ENCODE peak calls at places on chromosomes 3 and 15, in four cellular contexts. K is HepG2, G is K562, T is GM12878. A is an unnamed sample.

GRCh38 chr3:150254199-150254786 is 153.8 kb upstream of the TSC22D2 start:
- DNase-seq in T (no peak), K (no peak), G (no peak), A (no peak)

GRCh38 chr3:14472471-14473351 is 67.4 kb downstream of the GRIP2 start:
- DNase-seq in G (no peak), T (no peak), K (peak; percentile 20), A (no peak)

GRCh38 chr3:52143156-52143555 is 11.1 kb downstream of the POC1A start:
- DNase-seq in G (no peak), K (no peak), T (no peak), A (no peak)

GRCh38 chr3:194370753-194371152 is 1.2 kb upstream of the LRRC15 start:
- DNase-seq in K (no peak), T (no peak), G (no peak), A (no peak)

GRCh38 chr15:76799760-76800159 is 105.4 kb downstream of the SCAPER start:
- DNase-seq in K (no peak), T (no peak), G (peak; percentile 16), A (no peak)

GRCh38 chr3:29346828-29347227 is 66.0 kb downstream of the RBMS3 start:
- DNase-seq in K (no peak), G (no peak), T (no peak), A (no peak)

GRCh38 chr3:50674349-50675178 is at the start of gene DOCK3:
- DNase-seq in K (no peak), G (peak; percentile 47), T (no peak), A (peak; percentile 84)

GRCh38 chr15:41230345-41230649 is 260 bp downstream of the EXD1 start:
- DNase-seq in T (no peak), G (no peak), K (no peak), A (no peak)

GRCh38 chr15:24054547-24055245 is 367.6 kb upstream of the NDN start:
- DNase-seq in G (no peak), K (no peak), T (no peak), A (no peak)

GRCh38 chr15:39318231-39318630 is 262.6 kb upstream of the THBS1 start:
- DNase-seq in T (no peak), K (no peak), G (no peak), A (no peak)

GRCh38 chr3:127192576-127193232 is at the start of gene PRR23E:
- DNase-seq in G (no peak), T (no peak), K (no peak), A (no peak)

GRCh38 chr3:30548605-30549004 is 57.8 kb upstream of the TGFBR2 start:
- DNase-seq in K (no peak), T (no peak), G (peak; percentile 20), A (peak; percentile 62)

GRCh38 chr3:125416235-125416634 is 41.1 kb upstream of the ZNF148 start:
- DNase-seq in G (no peak), T (no peak), K (no peak), A (no peak)

GRCh38 chr15:73335471-73335870 is 33.3 kb downstream of the HCN4 start:
- DNase-seq in T (no peak), K (no peak), G (no peak), A (no peak)

GRCh38 chr3:36736327-36736726 is 28.0 kb downstream of the DCLK3 start:
- DNase-seq in T (no peak), G (no peak), K (no peak), A (no peak)

GRCh38 chr3:112043621-112044201 is 9.2 kb downstream of the TMPRSS7 start:
- DNase-seq in T (peak; percentile 8), K (peak; percentile 62), G (peak; percentile 58), A (peak; percentile 80)

GRCh38 chr15:87816811-87817210 is 439.7 kb downstream of the NTRK3 start:
- DNase-seq in T (no peak), G (no peak), K (no peak), A (no peak)

GRCh38 chr3:180855364-180855763 is 57.1 kb upstream of the FXR1 start:
- DNase-seq in K (peak; percentile 23), G (no peak), T (no peak), A (peak; percentile 8)

GRCh38 chr3:133927543-133928066 is 31.9 kb upstream of the RAB6B start:
- DNase-seq in G (peak; percentile 70), K (no peak), T (no peak), A (peak; percentile 87)

GRCh38 chr3:134476977-134477376 is 8.8 kb downstream of the ANAPC13 start:
- DNase-seq in T (no peak), K (no peak), G (no peak), A (no peak)

GRCh38 chr3:141992512-141992911 is 116.1 kb downstream of the ATP1B3 start:
- DNase-seq in T (peak; percentile 35), K (no peak), G (no peak), A (no peak)

GRCh38 chr3:51340989-51341636 is 44.0 kb upstream of the MANF start:
- DNase-seq in T (no peak), G (no peak), K (peak; percentile 14), A (no peak)

GRCh38 chr15:99341786-99342185 is 90.5 kb downstream of the LRRC28 start:
- DNase-seq in G (no peak), T (no peak), K (no peak), A (no peak)

GRCh38 chr3:109685084-109686079 is 348.0 kb upstream of the DPPA4 start:
- DNase-seq in K (no peak), G (no peak), T (no peak), A (no peak)

GRCh38 chr15:95259513-95259912 is 1028.2 kb downstream of the MCTP2 start:
- DNase-seq in K (peak; percentile 35), G (peak; percentile 85), T (peak; percentile 47), A (peak; percentile 76)

DNA sequence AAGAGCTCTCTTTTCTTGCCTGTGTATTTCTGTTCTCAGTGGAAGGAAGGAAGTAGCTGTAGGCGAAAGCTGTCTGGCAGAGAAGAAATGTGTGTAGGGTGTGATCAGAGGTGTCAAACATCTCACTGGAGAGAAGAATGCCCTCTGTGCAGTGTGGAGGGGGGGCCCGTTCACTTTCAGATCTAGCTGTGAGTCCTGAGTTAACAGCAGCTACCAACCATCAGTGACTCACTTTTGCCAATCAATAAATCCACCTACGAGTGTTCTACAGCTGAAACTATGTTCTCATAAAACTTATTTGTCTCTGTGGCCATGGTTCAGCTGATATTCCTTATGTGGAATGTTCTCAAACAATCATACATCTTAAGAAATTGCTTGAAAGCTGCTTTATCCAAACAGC is 103.7 kb downstream of the FRMD4B start:
- DNase-seq in G (no peak), T (no peak), K (no peak), A (no peak)
- TF ChIP-seq TARDBP in G (no peak), T (no peak), K (no peak), A (no peak)

GRCh38 chr3:185460719-185461350 is 38.0 kb downstream of the TMEM41A start:
- DNase-seq in K (no peak), T (no peak), G (peak; percentile 55), A (peak; percentile 8)

GRCh38 chr3:185460283-185460682 is 38.6 kb downstream of the TMEM41A start:
- DNase-seq in G (no peak), T (no peak), K (no peak), A (no peak)

GRCh38 chr3:185470323-185470722 is 28.5 kb downstream of the TMEM41A start:
- DNase-seq in T (no peak), K (no peak), G (peak; percentile 67), A (no peak)

GRCh38 chr3:185469542-185469941 is 29.3 kb downstream of the TMEM41A start:
- DNase-seq in G (no peak), T (no peak), K (no peak), A (no peak)

DNA sequence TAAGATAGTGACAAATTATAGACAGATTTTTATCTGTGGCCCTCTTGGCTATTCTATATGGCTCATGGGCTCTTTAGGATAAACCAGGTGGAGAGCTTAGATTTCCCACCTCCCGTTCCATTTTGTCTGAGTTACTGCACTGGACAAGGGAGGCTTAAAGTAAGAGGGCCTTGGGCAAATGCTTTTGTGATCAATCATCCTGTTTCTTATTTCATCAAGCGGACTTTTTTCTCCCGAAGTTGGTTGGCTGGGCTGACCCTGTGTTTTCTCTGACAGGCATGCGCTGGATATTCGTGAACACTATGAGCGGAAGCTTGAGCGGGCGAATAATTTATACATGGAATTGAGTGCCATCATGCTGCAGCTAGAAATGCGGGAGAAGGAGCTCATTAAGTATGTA is 33.4 kb downstream of the TMEM41A start:
- DNase-seq in G (no peak), K (no peak), T (no peak), A (no peak)
- TF ChIP-seq TARDBP in G (no peak), K (no peak), T (no peak), A (no peak)

GRCh38 chr3:157443873-157444770 is 7.5 kb downstream of the PTX3 start:
- DNase-seq in G (no peak), K (no peak), T (no peak), A (no peak)

GRCh38 chr3:157442729-157443128 is 6.1 kb downstream of the PTX3 start:
- DNase-seq in K (no peak), T (no peak), G (peak; percentile 52), A (no peak)

GRCh38 chr3:157444789-157445188 is 8.1 kb downstream of the PTX3 start:
- DNase-seq in K (no peak), G (no peak), T (no peak), A (no peak)

GRCh38 chr3:157445897-157446296 is 9.2 kb downstream of the PTX3 start:
- DNase-seq in G (no peak), K (no peak), T (no peak), A (no peak)

DNA sequence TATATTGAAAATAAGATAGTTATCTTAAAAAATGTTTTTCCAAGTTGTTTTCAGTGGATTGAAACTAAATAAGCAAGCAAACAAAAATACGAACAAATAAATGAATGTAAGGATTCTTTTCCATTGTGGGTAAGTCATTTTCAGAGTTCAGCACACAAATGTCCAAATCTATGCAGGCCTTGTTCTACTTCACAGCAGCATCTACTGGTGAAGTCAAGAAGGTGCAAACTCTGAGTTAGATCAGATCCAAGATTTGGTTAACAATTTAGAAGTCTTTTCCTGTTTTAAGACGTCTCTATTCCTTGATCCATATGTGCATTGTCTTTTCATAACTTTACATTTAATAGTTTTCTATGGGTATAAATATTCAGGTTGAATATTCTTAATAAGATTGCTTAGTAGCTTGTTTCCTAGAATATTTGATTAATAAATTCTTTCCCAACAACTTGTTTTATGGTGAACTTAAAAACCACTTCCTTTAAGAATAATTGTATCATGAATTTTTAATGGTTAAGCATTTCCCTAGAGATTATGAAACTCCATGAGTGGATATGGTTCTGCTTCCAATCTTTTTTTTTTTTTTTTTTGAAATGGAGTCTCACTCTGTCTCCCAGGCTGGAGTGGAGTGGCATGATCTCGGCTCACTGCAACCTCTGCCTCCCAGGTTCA is 10.5 kb downstream of the PTX3 start:
- DNase-seq in T (no peak), G (no peak), K (no peak), A (no peak)
- TF ChIP-seq TARDBP in T (no peak), G (no peak), K (no peak), A (no peak)

DNA sequence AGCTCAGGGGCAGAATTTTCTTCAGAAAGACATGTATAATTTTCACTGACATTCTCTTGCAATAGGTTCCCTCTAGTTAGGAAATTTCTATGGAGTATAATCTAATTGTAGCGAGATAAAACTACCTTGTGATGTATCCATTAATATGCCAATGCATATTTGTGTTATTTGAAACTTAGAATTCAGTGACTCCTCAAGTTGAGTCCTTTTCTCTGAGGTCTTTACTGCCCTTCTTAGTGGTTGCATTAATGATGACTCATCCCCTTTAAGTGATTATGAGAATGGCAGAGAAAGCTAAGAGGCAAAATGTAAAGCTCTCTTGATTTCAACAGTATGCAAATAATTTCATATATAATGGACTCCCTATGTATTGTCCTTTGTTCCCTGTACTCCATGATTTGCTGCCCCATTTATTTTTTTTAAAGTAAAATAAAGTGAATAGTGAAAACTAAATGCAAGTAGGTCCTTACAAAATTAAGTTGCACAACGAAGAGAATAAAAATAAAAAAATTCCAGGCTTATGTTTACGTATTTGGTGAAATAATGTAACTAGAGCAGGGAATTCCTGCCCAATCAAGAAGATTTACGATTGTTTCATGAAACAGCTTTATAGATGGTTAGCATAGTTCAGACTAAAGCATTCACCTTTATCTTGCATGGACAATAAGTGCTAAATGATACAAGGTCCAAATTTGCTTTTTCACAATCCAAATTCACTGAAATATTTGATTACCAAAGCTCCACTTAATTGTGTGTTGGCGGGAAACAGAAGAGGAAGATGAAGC is 78.1 kb downstream of the ZPLD1 start:
- DNase-seq in T (no peak), K (no peak), G (no peak), A (peak; percentile 9)
- TF ChIP-seq TARDBP in T (no peak), K (no peak), G (no peak), A (no peak)

A was measured in HEK293T.